ENCODE peak calls at places on chromosomes 6 and 20, in five cellular contexts. One of them, this sample, is unnamed.
A peak's percentile ranks its signal among the peaks of the same experiment; 100 is the strongest.

GRCh38 chr6:31657406-31658157 is 1.9 kb downstream of the APOM start:
- DNase-seq in central memory CD8-positive, alpha-beta T cell: no peak
- DNase-seq in CMK: no peak
- DNase-seq in KG1: no peak
- DNase-seq in sigmoid colon: no peak
- DNase-seq in this sample: no peak

GRCh38 chr6:125357515-125358256 is 55.9 kb upstream of the HDDC2 start:
- DNase-seq in central memory CD8-positive, alpha-beta T cell: no peak
- DNase-seq in CMK: no peak
- DNase-seq in KG1: no peak
- DNase-seq in sigmoid colon: no peak
- DNase-seq in this sample: no peak

GRCh38 chr6:45423111-45423900 is 45.6 kb upstream of the SUPT3H start:
- DNase-seq in central memory CD8-positive, alpha-beta T cell: peak; percentile 14
- DNase-seq in CMK: no peak
- DNase-seq in KG1: no peak
- DNase-seq in sigmoid colon: peak; percentile 73
- DNase-seq in this sample: peak; percentile 89

GRCh38 chr20:53265304-53265875 is 293.2 kb downstream of the TSHZ2 start:
- DNase-seq in central memory CD8-positive, alpha-beta T cell: no peak
- DNase-seq in CMK: no peak
- DNase-seq in KG1: no peak
- DNase-seq in sigmoid colon: no peak
- DNase-seq in this sample: no peak

GRCh38 chr6:37920667-37921066 is 101.1 kb downstream of the ZFAND3 start:
- DNase-seq in central memory CD8-positive, alpha-beta T cell: no peak
- DNase-seq in CMK: no peak
- DNase-seq in KG1: no peak
- DNase-seq in sigmoid colon: no peak
- DNase-seq in this sample: no peak

GRCh38 chr6:20569000-20569610 is 34.8 kb downstream of the CDKAL1 start:
- DNase-seq in central memory CD8-positive, alpha-beta T cell: no peak
- DNase-seq in CMK: no peak
- DNase-seq in KG1: no peak
- DNase-seq in sigmoid colon: no peak
- DNase-seq in this sample: no peak

GRCh38 chr20:58622671-58623578 is 28.2 kb upstream of the STX16 start:
- DNase-seq in central memory CD8-positive, alpha-beta T cell: no peak
- DNase-seq in CMK: no peak
- DNase-seq in KG1: no peak
- DNase-seq in sigmoid colon: no peak
- DNase-seq in this sample: peak; percentile 49

GRCh38 chr20:1263853-1264252 is 2.2 kb upstream of the SNPH start:
- DNase-seq in central memory CD8-positive, alpha-beta T cell: no peak
- DNase-seq in CMK: peak; percentile 25
- DNase-seq in KG1: no peak
- DNase-seq in sigmoid colon: no peak
- DNase-seq in this sample: no peak

GRCh38 chr20:42981258-42981657 is 208.4 kb downstream of the PTPRT start:
- DNase-seq in central memory CD8-positive, alpha-beta T cell: no peak
- DNase-seq in CMK: no peak
- DNase-seq in KG1: no peak
- DNase-seq in sigmoid colon: no peak
- DNase-seq in this sample: no peak

GRCh38 chr6:148548065-148548748 is 198.6 kb upstream of the UST start:
- DNase-seq in central memory CD8-positive, alpha-beta T cell: no peak
- DNase-seq in CMK: no peak
- DNase-seq in KG1: no peak
- DNase-seq in sigmoid colon: no peak
- DNase-seq in this sample: no peak

GRCh38 chr6:149164199-149164745 is 153.2 kb upstream of the TAB2 start:
- DNase-seq in central memory CD8-positive, alpha-beta T cell: no peak
- DNase-seq in CMK: no peak
- DNase-seq in KG1: no peak
- DNase-seq in sigmoid colon: no peak
- DNase-seq in this sample: no peak

GRCh38 chr20:60170116-60170515 is 211.9 kb downstream of the CDH26 start:
- DNase-seq in central memory CD8-positive, alpha-beta T cell: no peak
- DNase-seq in CMK: peak; percentile 58
- DNase-seq in KG1: no peak
- DNase-seq in sigmoid colon: no peak
- DNase-seq in this sample: no peak

GRCh38 chr20:8163543-8163942 is 31.5 kb downstream of the PLCB1 start:
- DNase-seq in central memory CD8-positive, alpha-beta T cell: no peak
- DNase-seq in CMK: no peak
- DNase-seq in KG1: no peak
- DNase-seq in sigmoid colon: no peak
- DNase-seq in this sample: no peak

GRCh38 chr6:158145940-158146339 is 22.1 kb downstream of the SERAC1 start:
- DNase-seq in central memory CD8-positive, alpha-beta T cell: no peak
- DNase-seq in CMK: no peak
- DNase-seq in KG1: no peak
- DNase-seq in sigmoid colon: no peak
- DNase-seq in this sample: no peak